ENCODE peak calls at places on chromosomes 6 and 20, in ten cellular contexts. W, M, P, T, X, D, Z, F, E and O are unnamed samples.

GRCh38 chr6:93787841-93788240 is 368.5 kb upstream of the EPHA7 start:
- DNase-seq in W (no peak), M (no peak), Z (no peak), X (no peak), D (no peak), F (no peak), T (no peak), P (no peak), E (peak; percentile 48), O (peak; percentile 28)

GRCh38 chr20:37821691-37822655 is 81.0 kb upstream of the VSTM2L start:
- DNase-seq in M (no peak), E (peak; percentile 84), X (no peak), P (no peak), W (no peak), Z (no peak), D (no peak), T (no peak), F (no peak), O (peak; percentile 53)

GRCh38 chr6:142934190-142934589 is 10.8 kb downstream of the HIVEP2 start:
- DNase-seq in Z (no peak), D (no peak), M (no peak), P (no peak), W (no peak), F (no peak), T (no peak), E (no peak), X (no peak), O (no peak)

GRCh38 chr6:56245903-56246351 is 1.5 kb downstream of the COL21A1 start:
- DNase-seq in M (no peak), T (no peak), D (no peak), P (no peak), E (peak; percentile 81), W (no peak), Z (no peak), X (no peak), F (no peak), O (no peak)

GRCh38 chr20:62955519-62956386 is 3.2 kb downstream of the SLC17A9 start:
- DNase-seq in M (no peak), Z (peak; percentile 76), P (no peak), F (no peak), D (no peak), T (no peak), E (no peak), W (no peak), X (no peak), O (no peak)

GRCh38 chr20:50916257-50916656 is 15.0 kb downstream of the ADNP start:
- DNase-seq in E (peak; percentile 64), F (no peak), P (peak; percentile 88), Z (no peak), M (no peak), T (peak; percentile 26), D (no peak), W (no peak), X (no peak), O (peak; percentile 59)

GRCh38 chr6:136811261-136811660 is 11.1 kb upstream of the PEX7 start:
- DNase-seq in M (no peak), X (no peak), T (no peak), W (no peak), E (no peak), F (no peak), P (no peak), Z (no peak), D (no peak), O (no peak)

GRCh38 chr6:158707120-158707519 is 57.3 kb downstream of the SYTL3 start:
- DNase-seq in W (no peak), Z (peak; percentile 61), E (peak; percentile 40), D (no peak), F (no peak), X (no peak), M (no peak), P (no peak), T (peak; percentile 60), O (peak; percentile 64)

GRCh38 chr6:157755752-157756411 is 67.2 kb upstream of the SNX9 start:
- DNase-seq in Z (peak; percentile 17), D (no peak), T (no peak), P (no peak), F (no peak), W (peak; percentile 58), E (no peak), X (no peak), M (no peak), O (no peak)

GRCh38 chr6:155276638-155277037 is 12.8 kb downstream of the CLDN20 start:
- DNase-seq in T (no peak), E (no peak), P (no peak), W (no peak), D (no peak), M (no peak), X (no peak), Z (no peak), F (no peak), O (no peak)

GRCh38 chr6:121443953-121444590 is 8.6 kb downstream of the GJA1 start:
- DNase-seq in T (no peak), D (no peak), M (no peak), Z (no peak), F (no peak), X (no peak), E (no peak), P (no peak), W (no peak), O (peak; percentile 20)

GRCh38 chr6:169420912-169421543 is 167.4 kb upstream of the THBS2 start:
- DNase-seq in D (no peak), T (no peak), W (no peak), M (no peak), X (no peak), P (no peak), F (no peak), E (no peak), Z (peak; percentile 59), O (no peak)